ENCODE peak calls at places on chromosome 7, in four cellular contexts. K, U, E and P are unnamed samples.

GRCh38 chr7:100708395-100708794 is 2.5 kb downstream of the POP7 start:
- DNase-seq in U (no peak), K (no peak), E (no peak), P (no peak)

GRCh38 chr7:133950856-133951255 is 176.3 kb upstream of the LRGUK start:
- DNase-seq in K (no peak), E (no peak), U (no peak), P (no peak)

GRCh38 chr7:94412762-94413322 is 18.1 kb downstream of the COL1A2 start:
- DNase-seq in U (no peak), E (no peak), K (no peak), P (no peak)

GRCh38 chr7:47125529-47125928 is 456.4 kb downstream of the TNS3 start:
- DNase-seq in U (no peak), K (no peak), E (no peak), P (no peak)

GRCh38 chr7:76011437-76011836 is 17.0 kb upstream of the TMEM120A start:
- DNase-seq in E (no peak), K (peak), U (peak), P (peak)

GRCh38 chr7:15778191-15778590 is 91.7 kb upstream of the MEOX2 start:
- DNase-seq in U (no peak), E (no peak), K (no peak), P (no peak)

GRCh38 chr7:70693690-70694356 is 438.1 kb upstream of the GALNT17 start:
- DNase-seq in K (peak), E (peak), U (no peak), P (peak)

GRCh38 chr7:141074162-141074989 is 512 bp downstream of the TMEM178B start:
- DNase-seq in U (no peak), K (peak), E (peak), P (no peak)

GRCh38 chr7:116236020-116236630 is 25.8 kb downstream of the TES start:
- DNase-seq in E (peak), U (no peak), K (peak), P (no peak)

GRCh38 chr7:76108540-76109233 is 60.8 kb downstream of the MDH2 start:
- DNase-seq in U (no peak), E (peak), K (peak), P (peak)

GRCh38 chr7:77982926-77983550 is 184.5 kb downstream of the PHTF2 start:
- DNase-seq in E (no peak), K (no peak), U (no peak), P (no peak)

GRCh38 chr7:94449151-94449725 is 54.5 kb downstream of the COL1A2 start:
- DNase-seq in K (no peak), E (no peak), U (no peak), P (no peak)

GRCh38 chr7:4218481-4218880 is 463.6 kb upstream of the FOXK1 start:
- DNase-seq in U (no peak), E (no peak), K (no peak), P (no peak)

GRCh38 chr7:132499065-132499464 is 77.2 kb downstream of the PLXNA4 start:
- DNase-seq in E (no peak), U (no peak), K (no peak), P (no peak)

GRCh38 chr7:99267530-99268360 is 4.9 kb upstream of the MYH16 start:
- DNase-seq in U (peak), K (peak), E (peak), P (no peak)

GRCh38 chr7:130409067-130409721 is 28.9 kb downstream of the CPA1 start:
- DNase-seq in U (no peak), K (no peak), E (no peak), P (no peak)

GRCh38 chr7:48154792-48155413 is 16.4 kb upstream of the ABCA13 start:
- DNase-seq in K (peak), U (no peak), E (peak), P (no peak)

GRCh38 chr7:36080843-36081242 is 72.2 kb upstream of the EEPD1 start:
- DNase-seq in E (no peak), K (no peak), U (no peak), P (no peak)

GRCh38 chr7:4014649-4015048 is 667.4 kb upstream of the FOXK1 start:
- DNase-seq in U (no peak), E (peak), K (no peak), P (no peak)

GRCh38 chr7:94656658-94656924 is 658 bp upstream of the SGCE start:
- DNase-seq in E (no peak), K (no peak), U (no peak), P (no peak)

GRCh38 chr7:131068604-131069021 is 259.1 kb upstream of the MKLN1 start:
- DNase-seq in K (no peak), E (no peak), U (no peak), P (no peak)

GRCh38 chr7:23467731-23468720 is 2.3 kb downstream of the IGF2BP3 start:
- DNase-seq in K (no peak), U (no peak), E (no peak), P (no peak)

GRCh38 chr7:149799397-149800168 is 26.2 kb upstream of the ZNF467 start:
- DNase-seq in U (no peak), E (peak), K (peak), P (peak)

GRCh38 chr7:50331564-50332208 is 27.2 kb downstream of the IKZF1 start:
- DNase-seq in U (no peak), K (no peak), E (no peak), P (no peak)

GRCh38 chr7:149707448-149707886 is 65.9 kb downstream of the ZNF467 start:
- DNase-seq in E (no peak), K (no peak), U (no peak), P (no peak)

GRCh38 chr7:118148930-118149329 is 35.0 kb upstream of the LSM8 start:
- DNase-seq in E (no peak), U (peak), K (no peak), P (no peak)

GRCh38 chr7:118104812-118105441 is 79.0 kb upstream of the LSM8 start:
- DNase-seq in E (no peak), U (no peak), K (no peak), P (no peak)

GRCh38 chr7:135414850-135415439 is 95.0 kb downstream of the CNOT4 start:
- DNase-seq in K (peak), U (no peak), E (peak), P (no peak)

GRCh38 chr7:1402110-1402790 is 57.0 kb downstream of the MICALL2 start:
- DNase-seq in K (no peak), U (no peak), E (no peak), P (no peak)

GRCh38 chr7:1401011-1401410 is 58.3 kb downstream of the MICALL2 start:
- DNase-seq in U (no peak), E (no peak), K (no peak), P (no peak)

GRCh38 chr7:1404881-1405548 is 54.3 kb downstream of the MICALL2 start:
- DNase-seq in U (no peak), E (no peak), K (no peak), P (no peak)

GRCh38 chr7:1402791-1403755 is 56.2 kb downstream of the MICALL2 start:
- DNase-seq in U (no peak), K (no peak), E (no peak), P (no peak)

DNA sequence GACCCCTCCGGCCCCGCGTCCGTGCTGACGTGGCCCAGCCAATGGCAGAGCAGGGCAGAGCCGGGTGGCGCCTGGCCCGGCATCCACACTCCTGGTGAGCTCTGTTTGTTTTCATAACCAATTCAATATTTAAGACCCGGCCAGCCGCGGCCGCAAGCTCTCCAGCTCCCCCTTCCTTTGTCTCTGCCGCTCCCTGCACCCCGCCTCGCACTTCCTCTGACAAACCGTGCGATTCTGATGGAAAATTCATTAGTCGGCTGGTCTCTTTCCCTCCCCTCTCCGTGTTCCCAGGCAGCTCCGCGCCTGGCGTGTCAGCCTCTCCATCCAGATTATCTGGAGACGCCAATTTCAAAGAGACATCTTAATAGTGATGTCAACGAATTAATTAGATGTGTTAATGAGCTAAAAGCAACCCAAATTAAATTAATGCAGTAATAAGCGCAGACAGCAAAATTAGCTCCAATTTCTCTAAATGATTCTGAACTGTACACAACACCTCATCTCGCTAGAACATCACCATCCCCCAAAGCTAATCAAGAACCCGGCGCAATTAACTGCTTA is 55.3 kb downstream of the MICALL2 start:
- DNase-seq in E (no peak), U (no peak), K (no peak), P (no peak)
- TF ChIP-seq CTCF in E (no peak), U (peak), K (no peak), P (no peak)

DNA sequence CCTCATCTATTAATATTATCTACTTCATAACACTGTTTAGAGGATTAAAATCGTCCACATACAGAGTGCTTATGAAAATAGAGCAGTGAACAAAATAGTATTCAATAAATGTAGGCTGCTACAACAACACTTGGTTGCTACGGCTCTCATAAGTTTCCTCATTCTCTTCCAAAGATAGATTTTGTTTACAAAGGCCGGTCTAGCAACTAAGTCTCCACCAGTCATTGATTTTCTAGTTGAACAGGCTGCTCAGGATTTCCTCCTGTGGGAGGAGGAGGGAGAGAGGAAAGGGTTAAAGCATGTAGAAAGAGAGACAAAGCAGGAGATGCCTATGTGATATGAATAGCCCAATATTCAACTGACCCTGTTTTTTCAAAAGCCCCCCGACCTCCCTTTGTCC is 19.9 kb downstream of the IRF5 start:
- DNase-seq in E (no peak), U (no peak), K (no peak), P (no peak)
- TF ChIP-seq CTCF in E (no peak), U (no peak), K (no peak), P (no peak)

GRCh38 chr7:84100866-84101265 is 93.7 kb downstream of the SEMA3A start:
- DNase-seq in E (no peak), U (no peak), K (no peak), P (no peak)
- TF ChIP-seq CTCF in E (no peak), U (peak), K (no peak), P (no peak)

GRCh38 chr7:80916770-80917681 is 1.8 kb downstream of the SEMA3C start:
- DNase-seq in K (no peak), E (no peak), U (no peak), P (no peak)
- TF ChIP-seq CTCF in K (peak), E (no peak), U (peak), P (no peak)

GRCh38 chr7:1020849-1021251 is 23.5 kb upstream of the GPR146 start:
- DNase-seq in E (no peak), U (no peak), K (no peak), P (no peak)
- TF ChIP-seq CTCF in E (no peak), U (no peak), K (peak), P (no peak)

GRCh38 chr7:157428554-157428945 is 91.7 kb downstream of the DNAJB6 start:
- DNase-seq in E (no peak), U (no peak), K (no peak), P (no peak)

GRCh38 chr7:157430721-157431120 is 93.9 kb downstream of the DNAJB6 start:
- DNase-seq in K (no peak), U (no peak), E (no peak), P (no peak)

GRCh38 chr7:157427811-157428553 is 91.2 kb downstream of the DNAJB6 start:
- DNase-seq in K (no peak), E (no peak), U (no peak), P (no peak)

GRCh38 chr7:157429680-157430224 is 92.9 kb downstream of the DNAJB6 start:
- DNase-seq in U (no peak), K (no peak), E (no peak), P (no peak)

DNA sequence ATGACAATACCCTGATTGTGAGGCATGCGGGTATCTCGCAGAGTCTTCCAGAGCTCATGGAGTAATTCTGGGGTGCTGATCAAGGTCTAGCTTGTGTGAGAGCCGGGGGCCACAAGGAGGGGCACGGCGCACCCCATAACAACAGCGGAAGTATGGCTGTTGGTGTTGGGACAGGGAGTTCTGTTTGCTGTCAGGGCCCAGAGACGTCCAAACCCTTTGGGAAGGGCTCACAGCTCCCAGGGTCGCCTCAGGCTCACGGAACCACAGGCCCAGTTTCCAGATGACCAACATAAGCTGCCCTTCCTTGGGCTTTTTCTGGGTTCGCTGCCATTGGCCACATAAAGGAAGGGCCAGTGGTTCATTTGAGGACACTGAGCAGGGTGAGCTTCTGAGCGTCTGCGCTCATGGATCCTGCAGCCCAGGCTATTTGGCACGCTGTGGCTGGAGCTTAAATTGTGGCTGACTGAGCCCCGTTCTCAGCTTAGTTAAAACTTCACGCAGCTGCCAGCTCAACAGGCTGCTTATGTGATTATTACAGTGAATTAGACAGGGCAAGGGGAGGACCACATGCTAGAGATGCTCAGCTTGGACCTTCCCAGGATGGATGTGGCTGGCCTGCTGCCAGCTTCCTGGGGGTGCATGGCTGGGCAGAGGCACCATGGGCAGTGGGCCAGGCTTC is 92.3 kb downstream of the DNAJB6 start:
- DNase-seq in E (no peak), K (no peak), U (no peak), P (no peak)
- TF ChIP-seq CTCF in E (no peak), K (no peak), U (no peak), P (no peak)

DNA sequence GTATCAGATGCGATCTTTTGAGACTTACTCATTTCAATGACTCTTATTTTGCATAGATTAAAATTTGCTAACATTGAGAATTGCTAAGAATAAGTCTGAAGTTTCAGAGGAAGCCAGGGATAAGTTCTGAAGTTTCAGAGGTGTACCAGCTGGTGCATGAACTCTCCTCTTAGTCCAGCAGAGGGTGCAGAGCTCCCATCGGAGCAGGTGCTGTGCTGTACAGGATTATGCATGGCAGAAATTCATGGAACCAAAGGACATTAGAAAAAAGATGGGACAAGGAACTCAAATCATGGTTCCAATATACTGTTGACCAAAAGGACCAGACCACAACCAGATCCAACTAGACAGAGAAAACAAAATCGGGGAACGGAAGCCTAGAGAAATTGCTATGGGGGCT is 41.9 kb downstream of the MGAM2 start:
- DNase-seq in E (no peak), K (peak), U (no peak), P (no peak)
- TF ChIP-seq CTCF in E (no peak), K (peak), U (no peak), P (no peak)

DNA sequence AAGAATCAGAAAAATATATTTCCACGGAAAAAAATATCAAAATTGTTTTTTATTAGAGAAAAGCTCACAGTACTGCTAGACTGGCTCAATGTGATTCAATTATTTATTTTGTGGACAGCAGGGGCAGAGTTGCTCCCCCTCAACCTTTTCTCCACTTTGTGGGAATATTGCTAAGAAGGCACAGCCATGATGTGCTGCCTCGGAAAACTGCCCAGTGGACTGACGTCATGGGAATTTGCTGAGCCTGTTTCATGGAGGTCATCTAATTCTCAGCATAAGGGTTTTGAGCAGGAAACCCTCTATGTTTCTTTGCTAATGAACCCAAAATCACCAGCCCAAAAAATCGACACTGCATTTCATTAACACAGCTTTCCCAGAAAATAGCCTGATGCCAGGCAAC is 228.8 kb upstream of the FAM3C start:
- DNase-seq in E (peak), U (no peak), K (peak), P (no peak)
- TF ChIP-seq CTCF in E (no peak), U (no peak), K (no peak), P (no peak)

GRCh38 chr7:2537981-2538851 is 17.1 kb downstream of the BRAT1 start:
- DNase-seq in K (no peak), U (no peak), E (no peak), P (peak)
- TF ChIP-seq CTCF in K (no peak), U (no peak), E (no peak), P (no peak)